ENCODE peak calls at places on chromosomes 4 and X, in five cellular contexts. Z is mucosa of descending colon, G is tibial nerve, J is endothelial cell of umbilical vein, K is AG09309. E is an unnamed sample.

GRCh38 chr4:75830906-75831305 is 71.3 kb downstream of the PPEF2 start:
- DNase-seq in G (no peak), K (no peak), J (no peak), Z (no peak), E (peak; percentile 56)

GRCh38 chr4:122739174-122739573 is 6.7 kb downstream of the BBS12 start:
- DNase-seq in G (no peak), K (peak; percentile 73), J (no peak), Z (no peak), E (peak; percentile 92)

GRCh38 chrX:135520022-135520552 is 373 bp upstream of the INTS6L start:
- DNase-seq in G (no peak), K (no peak), Z (no peak), J (no peak), E (peak; percentile 71)

GRCh38 chr4:23023121-23023520 is 330.4 kb downstream of the GBA3 start:
- DNase-seq in G (no peak), K (no peak), Z (no peak), J (no peak), E (no peak)

GRCh38 chrX:141619336-141619735 is 29.8 kb downstream of the SPANXA2 start:
- DNase-seq in K (no peak), G (no peak), J (no peak), Z (no peak), E (peak; percentile 7)

GRCh38 chrX:40684092-40684491 is 36.7 kb upstream of the CXorf38 start:
- DNase-seq in K (no peak), J (no peak), G (no peak), Z (no peak), E (no peak)

GRCh38 chr4:188780028-188780427 is 640.8 kb downstream of the TRIML1 start:
- DNase-seq in J (no peak), K (no peak), Z (no peak), G (no peak), E (no peak)

GRCh38 chr4:119735136-119735770 is 106.6 kb upstream of the PDE5A start:
- DNase-seq in G (no peak), J (peak; percentile 4), K (peak; percentile 93), Z (no peak), E (peak; percentile 74)

GRCh38 chrX:129654652-129655546 is at the start of gene APLN:
- DNase-seq in G (peak; percentile 15), Z (peak; percentile 47), K (no peak), J (peak; percentile 55), E (peak; percentile 44)

GRCh38 chr4:44736900-44737299 is 10.5 kb upstream of the GNPDA2 start:
- DNase-seq in Z (no peak), G (no peak), K (no peak), J (no peak), E (no peak)
- TF ChIP-seq CTCF in Z (no peak), G (no peak), K (no peak), J (no peak), E (no peak)

DNA sequence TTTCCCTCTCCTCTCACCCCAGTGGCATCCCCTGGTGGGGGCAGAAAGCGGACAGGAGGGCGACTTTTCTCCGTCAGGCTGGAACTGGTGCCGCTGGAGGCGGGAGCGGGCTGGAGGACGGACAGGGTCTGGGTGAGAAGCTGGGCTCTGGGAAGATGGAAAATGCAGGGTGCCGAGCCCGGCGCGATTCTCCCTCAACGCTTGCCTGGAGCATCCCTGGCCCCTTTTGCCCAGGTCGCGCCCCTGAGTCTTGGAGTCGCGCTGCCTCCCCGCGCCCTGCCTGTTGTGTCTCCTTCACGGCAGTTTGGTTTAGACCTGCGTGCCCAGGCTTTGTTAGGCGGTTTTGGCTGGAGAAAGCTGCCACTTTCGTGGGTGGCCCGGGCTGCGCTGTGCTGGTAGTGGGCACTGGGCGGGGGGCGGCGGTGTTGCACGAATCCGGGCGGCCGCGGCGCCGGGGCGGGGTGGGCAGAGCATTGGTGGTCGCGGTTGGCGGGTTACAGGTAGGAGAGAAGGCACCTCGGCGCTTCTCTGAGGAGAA is 2.0 kb downstream of the ADGRL3 start:
- DNase-seq in G (no peak), K (no peak), Z (no peak), J (no peak), E (peak; percentile 12)
- H3K4me3 ChIP-seq in G (peak overlapping the region; percentile 64), K (no peak overlapping the region), Z (no peak overlapping the region), J (no peak overlapping the region), E (peak overlapping the region; percentile 62)

DNA sequence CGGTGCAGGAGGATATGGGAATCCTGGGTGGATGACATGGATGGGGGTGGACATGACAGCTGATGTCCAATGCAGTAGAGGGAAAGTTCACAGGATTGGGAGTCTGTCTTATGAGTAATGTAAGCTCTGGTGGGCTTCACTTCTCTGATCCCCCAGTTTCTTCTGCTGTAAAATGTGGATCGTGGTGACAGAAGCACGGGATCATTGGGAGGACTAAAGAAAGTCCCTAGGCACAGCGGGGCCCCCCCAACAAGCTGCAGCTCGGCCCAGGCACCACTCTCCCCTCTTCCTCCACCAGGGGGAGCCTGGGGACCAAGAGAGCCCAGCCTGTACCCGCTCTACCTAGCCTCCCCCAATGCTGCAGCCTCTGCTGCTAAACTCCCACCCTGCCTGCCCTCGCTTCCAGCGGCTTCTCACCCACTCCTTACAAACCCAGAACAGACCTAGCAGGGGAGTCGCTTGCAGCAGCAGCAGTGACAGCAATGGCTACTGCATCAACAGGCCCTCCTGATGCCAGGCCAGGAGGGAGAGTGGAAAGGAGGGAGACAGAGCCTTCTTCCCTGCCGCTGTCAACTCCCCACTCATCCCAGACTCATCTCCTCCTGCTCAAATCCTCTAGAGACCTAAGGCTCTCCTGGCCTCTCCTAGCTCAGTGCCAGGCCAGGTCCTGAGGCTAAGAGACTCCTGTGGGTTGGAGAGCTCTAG is 36.1 kb upstream of the IQSEC2 start:
- DNase-seq in J (peak; percentile 27), Z (peak; percentile 70), K (no peak), G (peak; percentile 73), E (peak; percentile 56)
- TF ChIP-seq CTCF in J (peak; percentile 84), Z (peak; percentile 57), K (peak; percentile 97), G (peak; percentile 60), E (peak; percentile 68)

GRCh38 chr4:182628540-182628939 is 288.6 kb downstream of the DCTD start:
- DNase-seq in G (no peak), Z (no peak), K (no peak), J (no peak), E (no peak)
- H3K4me3 ChIP-seq in G (no peak overlapping the region), Z (no peak overlapping the region), K (no peak overlapping the region), J (no peak overlapping the region), E (no peak overlapping the region)

GRCh38 chrX:132491191-132491590 is 2.4 kb upstream of the MBNL3 start:
- DNase-seq in K (no peak), G (peak; percentile 9), Z (no peak), J (no peak), E (no peak)
- TF ChIP-seq CTCF in K (no peak), G (peak; percentile 14), Z (no peak), J (no peak), E (no peak)

E was measured in fibroblast of pulmonary artery.